ENCODE peak calls at places on chromosomes 5 and 9, in four cellular contexts. U is uterus, K is tibial nerve, N is adrenal gland. A is an unnamed sample.

GRCh38 chr9:33348998-33349397 is 53.4 kb downstream of the AQP7 start:
- DNase-seq in U (no peak), K (no peak), N (no peak), A (no peak)

GRCh38 chr5:40796487-40796889 is 1.7 kb downstream of the PRKAA1 start:
- DNase-seq in U (no peak), K (no peak), N (no peak), A (no peak)

GRCh38 chr9:130946778-130947617 is 8.0 kb upstream of the FIBCD1 start:
- DNase-seq in U (no peak), K (no peak), N (no peak), A (no peak)

GRCh38 chr5:83096660-83097334 is 19.4 kb downstream of the XRCC4 start:
- DNase-seq in U (no peak), K (no peak), N (no peak), A (no peak)

GRCh38 chr5:76608833-76609232 is 14.4 kb downstream of the F2RL2 start:
- DNase-seq in U (no peak), K (no peak), N (no peak), A (no peak)

GRCh38 chr9:99577351-99577750 is 244.3 kb upstream of the NR4A3 start:
- DNase-seq in U (no peak), K (no peak), N (no peak), A (no peak)

GRCh38 chr5:14305045-14305444 is 161.9 kb downstream of the TRIO start:
- DNase-seq in U (no peak), K (no peak), N (peak; percentile 63), A (no peak)

GRCh38 chr5:128869970-128870747 is 95.1 kb upstream of the SLC27A6 start:
- DNase-seq in U (no peak), K (no peak), N (no peak), A (no peak)

GRCh38 chr5:133509742-133510079 is 102.6 kb downstream of the FSTL4 start:
- DNase-seq in U (no peak), K (no peak), N (peak; percentile 54), A (no peak)

GRCh38 chr5:154589511-154589910 is 111.5 kb upstream of the HAND1 start:
- DNase-seq in U (no peak), K (no peak), N (no peak), A (no peak)

GRCh38 chr9:87771251-87772006 is 45.5 kb downstream of the CTSL start:
- DNase-seq in U (no peak), K (no peak), N (no peak), A (no peak)

GRCh38 chr5:166436857-166437256 is 1854.6 kb upstream of the WWC1 start:
- DNase-seq in U (no peak), K (no peak), N (no peak), A (no peak)

GRCh38 chr5:177300236-177300880 is 3.2 kb downstream of the RAB24 start:
- DNase-seq in U (peak; percentile 41), K (no peak), N (peak; percentile 62), A (no peak)

GRCh38 chr9:84140535-84141101 is 160.0 kb downstream of the RMI1 start:
- DNase-seq in U (no peak), K (no peak), N (no peak), A (no peak)

GRCh38 chr5:5351288-5352089 is 71.0 kb upstream of the ICE1 start:
- DNase-seq in U (no peak), K (no peak), N (no peak), A (no peak)

GRCh38 chr5:95619518-95620029 is 313 bp upstream of the GPR150 start:
- DNase-seq in U (no peak), K (no peak), N (no peak), A (no peak)

GRCh38 chr9:113509463-113509862 is 45.9 kb downstream of the RGS3 start:
- DNase-seq in U (no peak), K (no peak), N (no peak), A (peak; percentile 79)

GRCh38 chr9:34185778-34186551 is 7.1 kb downstream of the UBAP1 start:
- DNase-seq in U (peak; percentile 32), K (no peak), N (peak; percentile 48), A (no peak)

GRCh38 chr9:93288341-93288740 is 104.4 kb downstream of the WNK2 start:
- DNase-seq in U (no peak), K (no peak), N (no peak), A (no peak)

GRCh38 chr5:1184481-1184880 is 16.9 kb upstream of the SLC6A19 start:
- DNase-seq in U (no peak), K (no peak), N (no peak), A (no peak)

GRCh38 chr5:61402244-61402823 is 70.3 kb downstream of the ZSWIM6 start:
- DNase-seq in U (no peak), K (no peak), N (no peak), A (no peak)

GRCh38 chr5:14211818-14212799 is 69.0 kb downstream of the TRIO start:
- DNase-seq in U (no peak), K (no peak), N (no peak), A (no peak)

GRCh38 chr5:69450116-69450515 is 35.2 kb downstream of the MARVELD2 start:
- DNase-seq in U (no peak), K (no peak), N (no peak), A (no peak)

GRCh38 chr5:5350101-5350500 is 72.4 kb upstream of the ICE1 start:
- DNase-seq in U (no peak), K (no peak), N (no peak), A (no peak)

GRCh38 chr5:172418847-172419810 is 35.2 kb downstream of the SH3PXD2B start:
- DNase-seq in U (peak; percentile 78), K (peak; percentile 53), N (no peak), A (no peak)

GRCh38 chr5:55429707-55430253 is 105.0 kb downstream of the PLPP1 start:
- DNase-seq in U (no peak), K (no peak), N (no peak), A (no peak)
- H3K4me3 ChIP-seq in U (no peak overlapping the region), K (no peak overlapping the region), N (no peak overlapping the region), A (no peak overlapping the region)

GRCh38 chr9:129479217-129480011 is 141.5 kb downstream of the C9orf50 start:
- DNase-seq in U (no peak), K (no peak), N (no peak), A (no peak)
- H3K4me1 ChIP-seq in U (peaks cover 14% of the 10 kb centered on the region), K (peaks cover 56% of the 10 kb centered on the region), N (peaks cover 46% of the 10 kb centered on the region), A (peaks cover 10% of the 10 kb centered on the region)

DNA sequence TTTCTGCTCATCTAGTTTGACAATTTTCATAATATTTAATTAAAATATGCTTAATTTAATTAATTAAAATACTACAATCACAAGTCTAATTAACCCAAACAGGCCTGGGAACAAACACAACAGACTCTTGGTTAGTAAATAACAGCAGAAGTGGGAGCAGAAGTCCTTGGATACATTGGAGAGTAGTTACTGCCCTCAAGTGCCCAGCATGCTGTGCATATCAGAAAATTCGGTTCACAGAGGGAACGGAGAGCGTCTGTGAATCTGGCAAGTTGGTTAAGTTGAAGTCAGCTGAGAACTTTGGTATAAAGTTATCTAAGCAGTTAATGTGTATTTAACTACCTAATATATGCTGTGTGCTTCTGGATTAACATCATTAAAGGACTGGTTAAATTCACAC is 87.0 kb upstream of the ATG10 start:
- DNase-seq in U (no peak), K (no peak), N (no peak), A (no peak)
- H3K27ac ChIP-seq in U (no peak overlapping the region), K (no peak overlapping the region), N (no peak overlapping the region), A (no peak overlapping the region)

GRCh38 chr5:141512390-141513020 is 23.6 kb downstream of the PCDHGC5 start:
- DNase-seq in U (peak; percentile 76), K (peak; percentile 68), N (peak; percentile 87), A (peak; percentile 93)
- H3K4me3 ChIP-seq in U (peak overlapping the region; percentile 53), K (peak overlapping the region; percentile 39), N (no peak overlapping the region), A (peak overlapping the region; percentile 78)

A was measured in ascending aorta.